ENCODE peak calls at places on chromosomes 4 and X, in seven cellular contexts. I is WTC11, U is HCT116, B is endothelial cell of umbilical vein, W is A549, Y is SK-N-SH, Z is H1. L is an unnamed sample.

GRCh38 chrX:1394731-1395501 is 3.0 kb upstream of the SLC25A6 start:
- DNase-seq in I (no peak), U (no peak), B (no peak), W (no peak), Y (no peak), Z (no peak), L (no peak)

GRCh38 chr4:148022975-148023374 is 291.1 kb downstream of the ARHGAP10 start:
- DNase-seq in I (no peak), U (no peak), B (no peak), W (no peak), Y (no peak), Z (no peak), L (no peak)

GRCh38 chr4:64822405-64822804 is 413.2 kb upstream of the TECRL start:
- DNase-seq in I (no peak), U (no peak), B (no peak), W (no peak), Y (no peak), Z (no peak), L (no peak)

GRCh38 chrX:24259544-24260240 is 54.2 kb downstream of the SUPT20HL2 start:
- DNase-seq in I (peak), U (peak), B (peak), W (peak), Y (peak), Z (no peak), L (peak)

GRCh38 chrX:119482497-119483480 is 14.5 kb downstream of the SLC25A5 start:
- DNase-seq in I (peak), U (no peak), B (peak), W (peak), Y (peak), Z (peak), L (peak)

GRCh38 chr4:41506071-41506470 is 31.9 kb upstream of the LIMCH1 start:
- DNase-seq in I (no peak), U (no peak), B (no peak), W (peak), Y (no peak), Z (no peak), L (no peak)

GRCh38 chrX:10429908-10430307 is 190.5 kb downstream of the MID1 start:
- DNase-seq in I (no peak), U (no peak), B (no peak), W (no peak), Y (no peak), Z (no peak), L (no peak)

GRCh38 chr4:111798840-111799239 is 346.4 kb upstream of the FAM241A start:
- DNase-seq in I (no peak), U (no peak), B (no peak), W (no peak), Y (no peak), Z (no peak), L (no peak)

GRCh38 chr4:150142831-150143230 is 64.6 kb downstream of the DCLK2 start:
- DNase-seq in I (no peak), U (no peak), B (no peak), W (no peak), Y (no peak), Z (no peak), L (no peak)

GRCh38 chr4:150139297-150139696 is 61.1 kb downstream of the DCLK2 start:
- DNase-seq in I (no peak), U (no peak), B (no peak), W (no peak), Y (no peak), Z (no peak), L (no peak)

GRCh38 chr4:150145090-150145949 is 67.1 kb downstream of the DCLK2 start:
- DNase-seq in I (peak), U (no peak), B (no peak), W (no peak), Y (no peak), Z (no peak), L (no peak)

GRCh38 chr4:150136481-150136880 is 58.2 kb downstream of the DCLK2 start:
- DNase-seq in I (no peak), U (no peak), B (no peak), W (no peak), Y (no peak), Z (no peak), L (no peak)

GRCh38 chr4:150140774-150141400 is 62.6 kb downstream of the DCLK2 start:
- DNase-seq in I (no peak), U (no peak), B (peak), W (no peak), Y (no peak), Z (no peak), L (no peak)
- TF ChIP-seq MAX in I (no peak), U (no peak), B (no peak), W (no peak), Y (no peak), Z (no peak), L (no peak)

DNA sequence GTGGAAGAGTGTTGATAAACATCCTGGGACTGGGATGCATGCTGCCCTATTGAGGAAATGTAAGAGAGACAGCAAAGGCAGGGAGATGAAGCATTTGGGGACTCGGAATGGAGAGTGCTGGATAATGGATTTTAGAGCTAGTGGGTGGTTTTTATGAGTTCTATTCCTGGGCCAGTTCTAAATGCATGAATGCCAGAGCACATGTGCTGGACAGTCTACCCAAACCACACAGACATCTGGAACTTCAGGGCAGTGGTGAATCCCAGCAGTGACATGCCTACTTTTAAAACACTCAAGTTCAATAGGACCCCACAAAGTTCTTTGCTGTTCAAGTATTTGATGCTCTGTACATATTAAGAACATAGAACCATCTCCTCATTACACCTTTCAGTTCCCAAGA is 133.9 kb downstream of the CBR4 start:
- DNase-seq in I (no peak), U (no peak), B (no peak), W (no peak), Y (no peak), Z (no peak), L (no peak)
- TF ChIP-seq MAX in I (no peak), U (no peak), B (no peak), W (no peak), Y (no peak), Z (no peak), L (no peak)

GRCh38 chr4:1010522-1011021 is 854 bp upstream of the FGFRL1 start:
- DNase-seq in I (peak), U (peak), B (peak), W (no peak), Y (no peak), Z (no peak), L (peak)

GRCh38 chr4:1011022-1011694 is at the start of gene FGFRL1:
- DNase-seq in I (peak), U (peak), B (peak), W (peak), Y (peak), Z (peak), L (peak)

GRCh38 chr4:1009647-1010521 is 1.5 kb upstream of the FGFRL1 start:
- DNase-seq in I (peak), U (no peak), B (peak), W (no peak), Y (peak), Z (peak), L (peak)

GRCh38 chr4:1013225-1014073 is 2.0 kb downstream of the FGFRL1 start:
- DNase-seq in I (no peak), U (no peak), B (no peak), W (no peak), Y (no peak), Z (no peak), L (no peak)

DNA sequence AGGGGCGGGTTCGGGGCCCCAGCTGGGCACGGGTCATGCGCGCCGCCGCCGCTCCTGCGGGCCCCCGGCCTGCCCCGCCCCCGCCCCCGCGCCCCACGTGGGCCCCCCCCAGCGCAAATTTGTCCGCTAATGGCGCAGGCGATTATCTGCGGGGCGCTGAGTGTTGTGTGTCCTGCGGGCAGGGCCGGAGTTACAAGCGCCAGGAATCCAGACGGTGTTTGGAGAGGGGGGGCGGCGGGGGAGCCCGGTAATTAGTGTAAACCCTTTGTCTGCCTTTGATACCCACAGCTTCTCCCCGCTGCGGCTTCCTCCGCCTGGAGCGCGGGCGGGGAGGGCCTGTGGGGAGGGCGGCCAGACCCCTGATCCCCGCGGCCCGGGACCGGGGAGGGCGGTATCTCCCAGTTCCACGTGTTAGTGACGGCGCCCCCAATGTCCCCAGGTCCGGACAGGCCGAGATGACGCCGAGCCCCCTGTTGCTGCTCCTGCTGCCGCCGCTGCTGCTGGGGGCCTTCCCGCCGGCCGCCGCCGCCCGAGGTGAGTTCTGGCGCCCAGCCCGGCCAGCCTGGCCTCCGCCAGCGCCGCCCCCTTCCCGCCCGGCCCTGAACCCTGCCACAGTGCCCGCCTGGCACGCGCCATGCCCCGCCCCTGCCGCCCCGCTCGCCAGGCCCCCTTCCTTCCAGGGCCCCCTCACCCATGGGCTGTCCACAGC is 759 bp downstream of the FGFRL1 start:
- DNase-seq in I (peak), U (no peak), B (peak), W (no peak), Y (peak), Z (no peak), L (peak)
- TF ChIP-seq MAX in I (no peak), U (no peak), B (no peak), W (peak), Y (no peak), Z (peak), L (no peak)

GRCh38 chr4:86015412-86016350 is 344.2 kb downstream of the MAPK10 start:
- DNase-seq in I (no peak), U (no peak), B (peak), W (no peak), Y (no peak), Z (no peak), L (no peak)

GRCh38 chr4:86011117-86011516 is 348.7 kb downstream of the MAPK10 start:
- DNase-seq in I (no peak), U (no peak), B (peak), W (no peak), Y (no peak), Z (no peak), L (no peak)

GRCh38 chr4:86014599-86014998 is 345.3 kb downstream of the MAPK10 start:
- DNase-seq in I (peak), U (no peak), B (no peak), W (no peak), Y (no peak), Z (no peak), L (peak)

GRCh38 chr4:86019362-86019761 is 340.5 kb downstream of the MAPK10 start:
- DNase-seq in I (no peak), U (no peak), B (no peak), W (no peak), Y (peak), Z (no peak), L (no peak)

DNA sequence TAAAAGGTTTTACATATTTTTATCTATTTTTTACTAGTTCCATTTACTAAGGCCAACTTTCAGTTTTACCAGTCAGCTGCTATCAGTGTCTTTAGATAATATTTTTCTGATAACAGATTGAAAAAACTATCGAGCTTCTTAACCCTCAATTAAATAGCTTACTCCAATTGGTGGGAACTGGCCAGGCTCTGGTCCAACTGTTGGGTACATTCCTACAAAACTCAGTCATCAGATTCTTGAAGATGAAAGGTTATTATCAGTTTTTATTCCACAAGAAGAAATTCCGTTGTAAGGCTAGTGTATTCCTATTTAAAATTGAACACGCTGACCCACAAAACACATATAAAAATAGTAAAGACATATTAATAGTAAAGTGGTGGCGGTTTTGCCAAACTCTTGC is 346.2 kb downstream of the MAPK10 start:
- DNase-seq in I (no peak), U (no peak), B (no peak), W (no peak), Y (no peak), Z (no peak), L (no peak)
- TF ChIP-seq MAX in I (no peak), U (no peak), B (no peak), W (no peak), Y (no peak), Z (no peak), L (no peak)

DNA sequence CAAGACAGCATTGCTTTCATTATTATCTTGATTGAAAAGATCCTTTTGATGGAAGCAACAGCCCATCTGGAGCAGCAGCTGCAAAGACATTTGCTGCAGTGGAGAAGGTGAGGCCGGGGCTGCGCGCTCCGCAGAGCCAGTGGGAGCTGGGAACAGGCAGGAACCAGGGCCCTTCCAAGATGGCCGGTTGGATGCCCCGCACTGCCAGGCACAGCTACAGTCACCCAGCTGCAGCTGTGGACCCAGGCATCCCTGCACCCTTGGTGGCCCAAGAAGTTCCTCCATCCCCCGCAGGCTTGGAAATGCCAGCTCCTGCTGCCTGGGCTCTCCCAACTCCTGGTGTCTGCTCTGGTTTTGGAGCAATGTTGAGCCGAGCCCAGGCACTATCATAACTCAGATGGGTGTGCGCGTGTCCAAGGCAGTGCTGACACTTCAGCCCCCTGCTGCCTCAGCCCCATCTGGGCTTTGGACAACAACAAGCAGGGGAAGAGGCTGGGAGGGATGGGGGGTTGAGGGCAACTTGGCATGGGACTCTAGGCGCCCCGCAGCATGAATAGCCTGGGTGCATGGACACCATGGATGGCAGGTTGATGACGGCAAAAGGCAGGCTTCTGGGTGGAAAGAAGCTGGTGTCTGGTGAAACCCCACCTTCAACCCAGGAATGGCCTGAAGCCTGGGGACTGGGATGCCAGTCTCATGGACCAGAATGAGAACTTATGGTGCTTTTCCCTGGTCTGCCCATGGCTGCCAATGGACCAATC is 371.8 kb downstream of the FSTL5 start:
- DNase-seq in I (no peak), U (no peak), B (no peak), W (no peak), Y (no peak), Z (no peak), L (no peak)
- TF ChIP-seq MAX in I (no peak), U (no peak), B (no peak), W (no peak), Y (no peak), Z (no peak), L (no peak)

GRCh38 chrX:11781734-11782370 is 23.8 kb downstream of the MSL3 start:
- DNase-seq in I (peak), U (no peak), B (no peak), W (no peak), Y (no peak), Z (no peak), L (no peak)
- TF ChIP-seq MAX in I (no peak), U (no peak), B (no peak), W (no peak), Y (no peak), Z (no peak), L (no peak)

GRCh38 chrX:21158678-21159077 is 215.5 kb upstream of the CNKSR2 start:
- DNase-seq in I (no peak), U (no peak), B (no peak), W (no peak), Y (no peak), Z (no peak), L (no peak)

GRCh38 chrX:21153033-21153432 is 221.2 kb upstream of the CNKSR2 start:
- DNase-seq in I (no peak), U (no peak), B (no peak), W (no peak), Y (no peak), Z (no peak), L (no peak)

GRCh38 chrX:21151051-21151450 is 223.2 kb upstream of the CNKSR2 start:
- DNase-seq in I (no peak), U (no peak), B (no peak), W (no peak), Y (no peak), Z (no peak), L (no peak)

GRCh38 chrX:21150208-21150607 is 224.0 kb upstream of the CNKSR2 start:
- DNase-seq in I (no peak), U (no peak), B (no peak), W (no peak), Y (no peak), Z (no peak), L (no peak)

DNA sequence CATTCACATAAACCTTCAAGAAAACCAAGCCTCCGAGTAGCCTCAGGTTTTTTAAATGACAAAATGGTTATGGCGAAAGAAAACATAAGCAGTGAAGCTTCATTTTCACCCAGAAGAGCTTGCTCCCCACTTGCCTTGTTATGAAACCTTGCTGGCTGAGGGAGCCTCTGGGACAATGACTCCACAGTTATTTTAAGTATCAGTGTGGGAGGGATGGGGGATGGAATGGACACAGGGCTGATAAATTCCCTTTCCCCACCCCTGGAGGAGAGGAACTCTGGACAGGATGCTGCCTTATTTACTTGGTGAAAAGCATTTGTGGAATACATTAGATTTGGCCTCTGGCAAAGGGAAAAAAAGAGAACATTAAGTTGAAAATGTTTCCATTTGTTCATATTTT is 220.7 kb upstream of the CNKSR2 start:
- DNase-seq in I (no peak), U (no peak), B (no peak), W (no peak), Y (no peak), Z (no peak), L (no peak)
- TF ChIP-seq MAX in I (no peak), U (no peak), B (no peak), W (no peak), Y (no peak), Z (no peak), L (no peak)

GRCh38 chrX:30488092-30488491 is 89.5 kb downstream of the TASL start:
- DNase-seq in I (no peak), U (peak), B (no peak), W (peak), Y (no peak), Z (no peak), L (peak)

GRCh38 chrX:30493348-30493747 is 84.2 kb downstream of the TASL start:
- DNase-seq in I (no peak), U (no peak), B (no peak), W (no peak), Y (no peak), Z (no peak), L (no peak)

GRCh38 chrX:30483996-30484395 is 93.6 kb downstream of the TASL start:
- DNase-seq in I (no peak), U (no peak), B (no peak), W (no peak), Y (no peak), Z (no peak), L (no peak)

DNA sequence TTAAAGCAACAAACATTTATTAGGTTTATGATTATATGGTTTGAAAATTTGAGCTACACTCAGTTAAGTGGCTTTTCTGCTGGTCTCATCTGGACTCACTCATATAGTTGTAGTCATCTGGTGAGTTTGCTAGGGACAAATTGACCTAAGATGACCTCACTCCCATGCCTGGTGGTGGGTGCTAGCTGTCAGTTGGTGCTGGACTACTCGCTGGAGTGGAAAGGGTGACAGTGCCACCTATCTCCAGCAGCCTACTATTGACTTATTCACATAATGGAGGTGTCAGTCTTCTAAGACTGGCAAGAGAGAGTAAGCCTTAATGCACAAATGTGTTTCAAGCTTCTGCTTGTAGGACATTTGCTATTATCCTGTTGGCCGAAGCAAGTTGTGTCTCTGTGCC is 88.2 kb downstream of the TASL start:
- DNase-seq in I (peak), U (peak), B (no peak), W (peak), Y (no peak), Z (no peak), L (peak)
- TF ChIP-seq MAX in I (no peak), U (no peak), B (no peak), W (no peak), Y (no peak), Z (no peak), L (no peak)

L was measured in NB4.